ENCODE peak calls at places on chromosomes 16 and 17, in ten cellular contexts. One of them, this sample, is unnamed. For H3K4me1, the result is how much of the 10 kb centered on the place peaks cover.

GRCh38 chr16:20504418-20504817 is 53.1 kb downstream of the ACSM2A start:
- DNase-seq in adrenal gland: no peak
- DNase-seq in stomach: no peak
- DNase-seq in pancreas: no peak
- DNase-seq in PC-9: no peak
- DNase-seq in HAP-1: no peak
- DNase-seq in Peyer's patch: no peak
- DNase-seq in body of pancreas: no peak
- DNase-seq in K562: no peak
- DNase-seq in neuronal stem cell: no peak
- DNase-seq in this sample: no peak

GRCh38 chr16:15775663-15776304 is 81.0 kb downstream of the MYH11 start:
- DNase-seq in neuronal stem cell: no peak
- DNase-seq in stomach: no peak
- DNase-seq in HAP-1: no peak
- DNase-seq in pancreas: no peak
- DNase-seq in Peyer's patch: no peak
- DNase-seq in adrenal gland: peak
- DNase-seq in K562: no peak
- DNase-seq in PC-9: no peak
- DNase-seq in body of pancreas: no peak
- DNase-seq in this sample: no peak

GRCh38 chr17:35345926-35346771 is 27.3 kb downstream of the SLFN11 start:
- DNase-seq in adrenal gland: peak
- DNase-seq in PC-9: no peak
- DNase-seq in stomach: peak
- DNase-seq in HAP-1: peak
- DNase-seq in body of pancreas: peak
- DNase-seq in Peyer's patch: peak
- DNase-seq in pancreas: no peak
- DNase-seq in neuronal stem cell: peak
- DNase-seq in K562: peak
- DNase-seq in this sample: peak

GRCh38 chr17:70984873-70985272 is 815.5 kb downstream of the KCNJ2 start:
- DNase-seq in stomach: no peak
- DNase-seq in body of pancreas: no peak
- DNase-seq in neuronal stem cell: no peak
- DNase-seq in K562: no peak
- DNase-seq in adrenal gland: no peak
- DNase-seq in HAP-1: no peak
- DNase-seq in PC-9: no peak
- DNase-seq in Peyer's patch: no peak
- DNase-seq in pancreas: no peak
- DNase-seq in this sample: no peak

GRCh38 chr17:70013911-70014310 is 61.1 kb upstream of the KCNJ16 start:
- DNase-seq in neuronal stem cell: no peak
- DNase-seq in Peyer's patch: no peak
- DNase-seq in PC-9: no peak
- DNase-seq in K562: no peak
- DNase-seq in body of pancreas: no peak
- DNase-seq in pancreas: no peak
- DNase-seq in adrenal gland: no peak
- DNase-seq in stomach: no peak
- DNase-seq in HAP-1: no peak
- DNase-seq in this sample: no peak

GRCh38 chr16:4064950-4065352 is 51.3 kb downstream of the ADCY9 start:
- DNase-seq in neuronal stem cell: no peak
- DNase-seq in pancreas: no peak
- DNase-seq in stomach: no peak
- DNase-seq in K562: no peak
- DNase-seq in body of pancreas: no peak
- DNase-seq in HAP-1: no peak
- DNase-seq in PC-9: no peak
- DNase-seq in Peyer's patch: no peak
- DNase-seq in adrenal gland: peak
- DNase-seq in this sample: no peak

GRCh38 chr16:89357055-89357454 is 133.3 kb downstream of the ANKRD11 start:
- DNase-seq in body of pancreas: no peak
- DNase-seq in stomach: no peak
- DNase-seq in adrenal gland: no peak
- DNase-seq in neuronal stem cell: no peak
- DNase-seq in pancreas: no peak
- DNase-seq in K562: peak
- DNase-seq in HAP-1: no peak
- DNase-seq in PC-9: no peak
- DNase-seq in Peyer's patch: peak
- DNase-seq in this sample: peak

GRCh38 chr17:8593276-8593675 is 37.2 kb downstream of the MYH10 start:
- DNase-seq in K562: no peak
- DNase-seq in stomach: no peak
- DNase-seq in Peyer's patch: no peak
- DNase-seq in body of pancreas: no peak
- DNase-seq in adrenal gland: no peak
- DNase-seq in PC-9: no peak
- DNase-seq in HAP-1: no peak
- DNase-seq in pancreas: no peak
- DNase-seq in neuronal stem cell: no peak
- DNase-seq in this sample: no peak

GRCh38 chr17:35708951-35709350 is 22.5 kb upstream of the RASL10B start:
- DNase-seq in Peyer's patch: no peak
- DNase-seq in neuronal stem cell: no peak
- DNase-seq in HAP-1: no peak
- DNase-seq in stomach: no peak
- DNase-seq in PC-9: no peak
- DNase-seq in pancreas: no peak
- DNase-seq in adrenal gland: no peak
- DNase-seq in body of pancreas: no peak
- DNase-seq in K562: no peak
- DNase-seq in this sample: no peak

GRCh38 chr16:10851512-10851911 is 25.5 kb upstream of the CIITA start:
- DNase-seq in HAP-1: no peak
- DNase-seq in Peyer's patch: no peak
- DNase-seq in neuronal stem cell: no peak
- DNase-seq in PC-9: no peak
- DNase-seq in K562: no peak
- DNase-seq in body of pancreas: no peak
- DNase-seq in adrenal gland: no peak
- DNase-seq in stomach: no peak
- DNase-seq in pancreas: no peak
- DNase-seq in this sample: no peak

GRCh38 chr17:50331085-50331791 is 14.7 kb upstream of the XYLT2 start:
- DNase-seq in HAP-1: no peak
- DNase-seq in pancreas: no peak
- DNase-seq in stomach: no peak
- DNase-seq in adrenal gland: peak
- DNase-seq in PC-9: no peak
- DNase-seq in K562: no peak
- DNase-seq in neuronal stem cell: no peak
- DNase-seq in Peyer's patch: no peak
- DNase-seq in body of pancreas: no peak
- DNase-seq in this sample: peak

GRCh38 chr17:48483471-48484131 is 47.2 kb downstream of the HOXB1 start:
- DNase-seq in K562: no peak
- DNase-seq in Peyer's patch: no peak
- DNase-seq in HAP-1: no peak
- DNase-seq in PC-9: peak
- DNase-seq in stomach: no peak
- DNase-seq in pancreas: no peak
- DNase-seq in body of pancreas: no peak
- DNase-seq in neuronal stem cell: no peak
- DNase-seq in adrenal gland: no peak
- DNase-seq in this sample: no peak

DNA sequence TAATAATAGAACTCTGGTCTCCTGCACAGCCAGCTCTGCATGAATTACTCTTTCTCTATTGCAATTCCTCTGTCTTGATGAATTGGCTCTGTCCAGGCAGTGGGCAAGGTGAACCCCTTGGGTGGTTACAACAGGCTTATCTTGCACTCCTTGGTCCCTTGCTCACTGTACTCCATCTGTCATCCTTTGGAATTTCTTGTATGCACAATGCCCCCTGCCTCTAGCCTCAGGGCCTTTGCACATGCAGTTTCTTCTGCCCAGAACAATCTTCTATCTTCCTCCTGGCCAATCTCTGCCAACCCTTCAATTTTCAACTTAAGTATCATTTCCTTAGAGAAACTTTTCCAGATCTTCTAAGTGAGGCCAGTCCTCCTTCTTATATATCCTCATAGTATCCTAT is 114.7 kb upstream of the NLRP1 start:
- DNase-seq in HAP-1: no peak
- DNase-seq in stomach: no peak
- DNase-seq in PC-9: no peak
- DNase-seq in adrenal gland: no peak
- DNase-seq in body of pancreas: no peak
- DNase-seq in pancreas: no peak
- DNase-seq in neuronal stem cell: no peak
- DNase-seq in Peyer's patch: no peak
- DNase-seq in K562: no peak
- DNase-seq in this sample: no peak
- H3K4me3 ChIP-seq in HAP-1: no peak
- H3K4me3 ChIP-seq in stomach: no peak
- H3K4me3 ChIP-seq in PC-9: no peak
- H3K4me3 ChIP-seq in adrenal gland: no peak
- H3K4me3 ChIP-seq in body of pancreas: no peak
- H3K4me3 ChIP-seq in pancreas: no peak
- H3K4me3 ChIP-seq in neuronal stem cell: no peak
- H3K4me3 ChIP-seq in Peyer's patch: no peak
- H3K4me3 ChIP-seq in K562: no peak
- H3K4me3 ChIP-seq in this sample: no peak

GRCh38 chr16:53058441-53058840 is 3.6 kb downstream of the CHD9 start:
- DNase-seq in K562: no peak
- DNase-seq in stomach: no peak
- DNase-seq in pancreas: no peak
- DNase-seq in body of pancreas: no peak
- DNase-seq in HAP-1: no peak
- DNase-seq in adrenal gland: no peak
- DNase-seq in neuronal stem cell: no peak
- DNase-seq in Peyer's patch: no peak
- DNase-seq in PC-9: no peak
- DNase-seq in this sample: no peak
- H3K4me1 ChIP-seq in K562: under half
- H3K4me1 ChIP-seq in stomach: under half
- H3K4me1 ChIP-seq in pancreas: under half
- H3K4me1 ChIP-seq in body of pancreas: under half
- H3K4me1 ChIP-seq in HAP-1: under half
- H3K4me1 ChIP-seq in adrenal gland: half or more
- H3K4me1 ChIP-seq in neuronal stem cell: under half
- H3K4me1 ChIP-seq in Peyer's patch: under half
- H3K4me1 ChIP-seq in PC-9: under half
- H3K4me1 ChIP-seq in this sample: under half

GRCh38 chr17:17682737-17683675 is 1.7 kb downstream of the RAI1 start:
- DNase-seq in K562: peak
- DNase-seq in stomach: peak
- DNase-seq in neuronal stem cell: no peak
- DNase-seq in body of pancreas: peak
- DNase-seq in pancreas: peak
- DNase-seq in PC-9: peak
- DNase-seq in HAP-1: peak
- DNase-seq in Peyer's patch: peak
- DNase-seq in adrenal gland: peak
- DNase-seq in this sample: peak

GRCh38 chr17:17682293-17682736 is 1.1 kb downstream of the RAI1 start:
- DNase-seq in PC-9: peak
- DNase-seq in body of pancreas: peak
- DNase-seq in HAP-1: peak
- DNase-seq in stomach: peak
- DNase-seq in neuronal stem cell: no peak
- DNase-seq in pancreas: peak
- DNase-seq in Peyer's patch: peak
- DNase-seq in K562: peak
- DNase-seq in adrenal gland: no peak
- DNase-seq in this sample: peak

GRCh38 chr17:17683710-17684365 is 2.6 kb downstream of the RAI1 start:
- DNase-seq in PC-9: no peak
- DNase-seq in HAP-1: no peak
- DNase-seq in K562: no peak
- DNase-seq in adrenal gland: no peak
- DNase-seq in pancreas: peak
- DNase-seq in Peyer's patch: no peak
- DNase-seq in neuronal stem cell: no peak
- DNase-seq in body of pancreas: no peak
- DNase-seq in stomach: no peak
- DNase-seq in this sample: no peak

GRCh38 chr17:17685775-17686291 is 4.6 kb downstream of the RAI1 start:
- DNase-seq in adrenal gland: peak
- DNase-seq in PC-9: peak
- DNase-seq in neuronal stem cell: no peak
- DNase-seq in Peyer's patch: peak
- DNase-seq in pancreas: peak
- DNase-seq in body of pancreas: peak
- DNase-seq in stomach: peak
- DNase-seq in K562: no peak
- DNase-seq in HAP-1: peak
- DNase-seq in this sample: peak

DNA sequence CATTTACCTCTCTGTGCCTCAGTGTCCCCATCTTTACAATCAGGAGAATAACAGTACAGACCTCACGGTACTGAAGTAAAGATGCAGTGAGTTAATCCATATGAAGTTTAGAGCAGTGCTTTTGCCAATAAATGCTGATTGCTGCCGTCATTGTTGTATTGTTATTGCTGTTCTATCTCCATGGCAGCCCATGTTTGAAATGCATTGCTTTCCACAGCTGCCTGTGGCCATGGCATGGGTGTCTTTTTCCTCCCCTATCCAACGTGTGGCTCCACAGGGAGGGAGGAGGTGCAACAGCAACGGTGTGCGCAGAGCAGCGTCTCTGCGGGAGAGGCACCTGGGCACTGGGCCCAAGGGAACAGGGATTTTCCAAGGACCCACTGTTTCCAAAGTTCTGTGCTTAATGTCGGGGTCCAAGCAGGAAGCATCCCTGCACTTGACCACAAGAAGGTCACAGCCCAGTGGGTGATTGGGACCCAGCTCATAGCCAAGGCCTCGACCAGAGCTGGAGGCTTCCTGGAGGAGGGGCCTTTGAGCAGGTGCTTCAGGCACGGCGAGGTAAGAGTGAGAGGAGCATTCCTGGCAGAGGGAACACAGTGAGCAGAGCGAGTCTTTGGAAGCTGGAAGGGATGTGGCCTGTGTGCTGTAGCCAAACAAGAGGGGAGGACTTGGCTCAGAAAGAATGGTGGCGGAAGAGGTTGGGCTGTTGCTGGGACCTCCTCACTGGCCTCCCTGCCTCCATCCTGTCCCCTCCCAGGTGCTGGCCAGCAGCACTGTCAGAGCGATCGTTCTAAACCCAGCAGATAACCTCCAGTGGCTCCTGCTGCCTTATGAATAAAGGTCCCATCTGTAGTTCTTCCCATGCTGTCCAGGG is 3.9 kb downstream of the RAI1 start:
- DNase-seq in pancreas: no peak
- DNase-seq in body of pancreas: peak
- DNase-seq in K562: no peak
- DNase-seq in PC-9: peak
- DNase-seq in neuronal stem cell: no peak
- DNase-seq in HAP-1: peak
- DNase-seq in adrenal gland: no peak
- DNase-seq in stomach: peak
- DNase-seq in Peyer's patch: no peak
- DNase-seq in this sample: peak
- H3K4me3 ChIP-seq in pancreas: no peak
- H3K4me3 ChIP-seq in body of pancreas: no peak
- H3K4me3 ChIP-seq in K562: no peak
- H3K4me3 ChIP-seq in PC-9: peak
- H3K4me3 ChIP-seq in neuronal stem cell: no peak
- H3K4me3 ChIP-seq in HAP-1: no peak
- H3K4me3 ChIP-seq in adrenal gland: no peak
- H3K4me3 ChIP-seq in stomach: no peak
- H3K4me3 ChIP-seq in Peyer's patch: no peak
- H3K4me3 ChIP-seq in this sample: no peak

GRCh38 chr17:61704935-61705449 is 114.0 kb upstream of the NACA2 start:
- DNase-seq in PC-9: no peak
- DNase-seq in adrenal gland: no peak
- DNase-seq in stomach: no peak
- DNase-seq in body of pancreas: no peak
- DNase-seq in HAP-1: no peak
- DNase-seq in Peyer's patch: no peak
- DNase-seq in pancreas: no peak
- DNase-seq in neuronal stem cell: no peak
- DNase-seq in K562: no peak
- DNase-seq in this sample: no peak
- H3K4me1 ChIP-seq in PC-9: under half
- H3K4me1 ChIP-seq in adrenal gland: under half
- H3K4me1 ChIP-seq in stomach: under half
- H3K4me1 ChIP-seq in body of pancreas: under half
- H3K4me1 ChIP-seq in HAP-1: under half
- H3K4me1 ChIP-seq in Peyer's patch: under half
- H3K4me1 ChIP-seq in pancreas: under half
- H3K4me1 ChIP-seq in neuronal stem cell: under half
- H3K4me1 ChIP-seq in K562: under half
- H3K4me1 ChIP-seq in this sample: under half

This sample was measured in upper lobe of right lung.